ENCODE peak calls at places on chromosomes 16 and 17, in eight cellular contexts. P is heart left ventricle; Y is psoas muscle; X is Peyer's patch; Q is testis; F is right atrium auricular region; I is cardiac muscle cell; B is effector memory CD4-positive, alpha-beta T cell. W is an unnamed sample.

GRCh38 chr17:30950669-30951399 is 20.0 kb upstream of the RNF135 start:
- DNase-seq in Y (peak; percentile 57), Q (no peak), B (no peak), F (peak; percentile 77), X (peak; percentile 93), I (peak; percentile 93), P (peak; percentile 81), W (peak; percentile 26)

GRCh38 chr16:81005644-81006471 is 827 bp downstream of the CMC2 start:
- DNase-seq in Q (peak; percentile 75), P (no peak), B (no peak), F (peak; percentile 76), I (peak; percentile 33), X (no peak), Y (no peak), W (no peak)

GRCh38 chr16:70018254-70018653 is 67.1 kb downstream of the CLEC18A start:
- DNase-seq in X (peak; percentile 59), F (no peak), I (peak; percentile 2), B (peak; percentile 27), Q (peak; percentile 24), Y (no peak), P (peak; percentile 23), W (no peak)

GRCh38 chr16:65538945-65539344 is 417.1 kb upstream of the CDH11 start:
- DNase-seq in P (no peak), B (no peak), Q (no peak), Y (no peak), I (peak; percentile 30), F (no peak), X (no peak), W (no peak)

GRCh38 chr16:83085660-83086059 is 458.9 kb downstream of the CDH13 start:
- DNase-seq in X (no peak), B (no peak), Y (no peak), Q (no peak), I (no peak), P (no peak), F (no peak), W (no peak)

GRCh38 chr16:58034786-58035185 is 9.2 kb downstream of the MMP15 start:
- DNase-seq in Q (no peak), F (no peak), B (no peak), Y (no peak), I (no peak), X (no peak), P (no peak), W (no peak)

GRCh38 chr17:50514936-50515702 is 6.9 kb downstream of the MYCBPAP start:
- DNase-seq in P (no peak), X (no peak), Y (no peak), Q (peak; percentile 69), I (peak; percentile 78), B (no peak), F (no peak), W (no peak)

GRCh38 chr17:40522961-40523310 is 21.5 kb upstream of the TNS4 start:
- DNase-seq in B (no peak), I (no peak), Y (no peak), P (no peak), F (no peak), X (peak; percentile 2), Q (no peak), W (no peak)

GRCh38 chr17:28391401-28391800 is 14.6 kb downstream of the SLC46A1 start:
- DNase-seq in F (no peak), Y (no peak), Q (no peak), B (no peak), P (no peak), I (no peak), X (no peak), W (no peak)

GRCh38 chr16:30677931-30678585 is 19.8 kb downstream of the FBRS start:
- DNase-seq in I (no peak), F (no peak), P (no peak), Q (no peak), Y (no peak), B (no peak), X (no peak), W (no peak)

GRCh38 chr17:79988163-79988971 is 47.3 kb downstream of the TBC1D16 start:
- DNase-seq in I (peak; percentile 77), X (peak; percentile 76), Q (no peak), F (no peak), Y (no peak), P (no peak), B (no peak), W (no peak)

GRCh38 chr16:4327782-4328579 is 12.1 kb downstream of the GLIS2 start:
- DNase-seq in Y (peak; percentile 79), X (peak; percentile 79), B (no peak), Q (peak; percentile 89), F (peak; percentile 89), I (peak; percentile 85), P (peak; percentile 88), W (peak; percentile 80)

GRCh38 chr17:8175795-8176196 is 384 bp downstream of the TMEM107 start:
- DNase-seq in Y (no peak), F (no peak), X (no peak), I (no peak), P (no peak), B (no peak), Q (peak; percentile 47), W (no peak)

GRCh38 chr17:28684963-28685362 is 23.0 kb downstream of the SUPT6H start:
- DNase-seq in Y (no peak), P (no peak), I (peak; percentile 54), X (peak; percentile 75), F (no peak), Q (peak; percentile 89), B (no peak), W (peak; percentile 79)

GRCh38 chr17:57091186-57091618 is 6.2 kb downstream of the AKAP1 start:
- DNase-seq in I (no peak), Y (peak; percentile 77), B (no peak), F (peak; percentile 77), X (no peak), P (peak; percentile 85), Q (no peak), W (no peak)

GRCh38 chr16:83588070-83588469 is 219.7 kb upstream of the HSBP1 start:
- DNase-seq in Q (no peak), F (no peak), P (no peak), X (no peak), Y (no peak), I (no peak), B (no peak), W (no peak)

GRCh38 chr17:16251043-16251442 is 34.0 kb downstream of the PIGL start:
- DNase-seq in P (no peak), B (no peak), X (no peak), Q (no peak), F (no peak), Y (no peak), I (no peak), W (no peak)

GRCh38 chr16:11402051-11402744 is 56.9 kb downstream of the RMI2 start:
- DNase-seq in F (no peak), P (no peak), X (no peak), B (no peak), Y (no peak), Q (peak; percentile 82), I (no peak), W (no peak)

GRCh38 chr16:57115504-57116182 is 23.3 kb downstream of the CPNE2 start:
- DNase-seq in Y (peak; percentile 57), X (no peak), I (peak; percentile 77), B (no peak), F (no peak), Q (peak; percentile 81), P (peak; percentile 76), W (peak; percentile 84)

GRCh38 chr17:71024172-71024571 is 854.8 kb downstream of the KCNJ2 start:
- DNase-seq in P (no peak), I (no peak), F (no peak), X (no peak), Y (no peak), Q (no peak), B (no peak), W (no peak)
- H3K4me3 ChIP-seq in P (no peak overlapping the region), I (no peak overlapping the region), F (no peak overlapping the region), X (no peak overlapping the region), Y (no peak overlapping the region), Q (no peak overlapping the region), B (no peak overlapping the region), W (no peak overlapping the region)

DNA sequence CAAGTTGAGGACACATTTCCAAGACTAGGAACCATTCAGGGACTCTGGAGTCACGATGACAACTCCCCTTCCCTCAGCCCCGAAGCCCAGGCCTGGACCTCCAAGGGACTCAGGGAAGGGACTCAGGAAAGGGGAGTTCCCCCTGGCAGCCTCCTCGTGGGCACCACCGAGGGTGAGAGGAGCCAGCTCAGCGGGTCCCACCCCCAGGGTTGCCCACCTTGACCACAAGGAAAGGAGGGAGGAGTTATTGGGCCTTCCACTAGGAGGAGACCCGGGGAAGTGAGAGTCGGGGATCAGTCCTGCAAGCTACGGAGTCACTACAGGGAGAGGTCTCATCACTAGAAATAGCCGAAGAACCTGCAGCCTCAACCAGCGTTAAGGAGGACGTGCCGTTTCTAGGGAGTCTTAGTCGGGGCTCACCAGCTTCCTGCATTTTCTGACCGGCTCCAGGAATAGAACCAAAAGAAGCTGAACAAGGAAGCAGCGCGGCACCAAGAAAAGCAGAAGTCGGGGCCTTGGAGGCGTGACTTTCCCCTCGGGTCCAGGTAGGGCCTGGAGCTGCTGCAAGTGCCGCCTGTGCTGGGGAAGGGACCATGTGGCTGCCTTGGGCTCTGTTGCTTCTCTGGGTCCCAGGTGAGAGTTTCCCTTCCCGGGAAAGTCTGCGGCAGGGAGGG is at the start of gene CD300A:
- DNase-seq in I (no peak), Q (peak; percentile 48), F (no peak), X (peak; percentile 79), Y (peak; percentile 44), B (no peak), P (peak; percentile 65), W (no peak)
- H3K4me3 ChIP-seq in I (no peak within 1 kb of the TSS), Q (no peak within 1 kb of the TSS), F (peak within 1 kb of the TSS; percentile 17), X (peak within 1 kb of the TSS; percentile 42), Y (peak within 1 kb of the TSS; percentile 41), B (peak within 1 kb of the TSS; percentile 55), P (peak within 1 kb of the TSS; percentile 49), W (peak within 1 kb of the TSS; percentile 48)

DNA sequence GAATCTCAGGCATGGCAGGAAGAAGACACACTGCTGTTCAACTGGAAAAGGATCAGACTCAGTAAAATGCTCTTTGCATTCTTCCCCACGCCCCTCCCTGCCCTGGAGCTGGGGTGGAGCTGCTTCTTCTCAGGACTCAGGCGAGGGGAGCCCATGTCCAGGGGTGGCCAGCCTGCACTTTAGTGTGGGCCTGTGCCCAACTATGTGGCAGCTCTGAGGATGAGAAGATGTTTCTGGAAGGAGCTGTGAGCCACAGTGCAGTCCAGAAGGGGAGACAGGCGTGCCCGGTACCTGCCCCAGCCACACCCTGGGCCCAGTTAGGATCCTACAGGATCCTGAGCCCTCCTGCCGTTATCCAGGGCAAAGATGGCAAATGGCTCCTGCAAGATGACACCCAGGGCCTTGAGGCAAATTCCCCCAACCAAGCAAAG is 120.3 kb downstream of the ANKRD11 start:
- DNase-seq in Y (no peak), Q (no peak), X (no peak), B (no peak), P (no peak), F (no peak), I (no peak), W (no peak)
- H3K4me3 ChIP-seq in Y (no peak overlapping the region), Q (no peak overlapping the region), X (no peak overlapping the region), B (no peak overlapping the region), P (no peak overlapping the region), F (no peak overlapping the region), I (no peak overlapping the region), W (no peak overlapping the region)

DNA sequence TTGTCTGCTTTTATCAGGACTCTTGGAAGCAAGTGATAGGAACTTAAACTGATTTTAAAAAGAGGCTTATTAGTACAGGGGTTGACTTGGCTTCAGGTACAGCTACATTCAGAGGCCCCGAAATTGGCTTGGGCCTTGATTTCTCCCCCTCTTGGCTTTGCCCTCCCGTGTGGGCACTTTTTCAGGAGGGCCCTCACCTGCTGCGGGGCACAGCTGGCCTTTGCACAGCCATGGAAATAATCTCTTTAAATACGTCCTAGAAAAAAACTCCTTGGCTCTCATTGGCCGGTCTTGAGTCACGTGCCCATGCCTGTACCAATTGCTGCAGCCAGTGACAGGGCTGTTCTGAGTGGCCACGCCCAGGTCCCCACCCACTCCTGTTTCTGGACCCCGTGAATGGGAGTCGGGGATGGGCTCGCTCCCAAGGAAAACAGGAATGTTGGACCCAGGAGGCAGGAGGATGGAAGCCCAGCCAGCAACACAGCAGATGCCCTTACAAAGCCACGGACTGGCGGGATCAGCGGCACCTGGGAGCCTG is 15.0 kb downstream of the CA5A start:
- DNase-seq in I (no peak), Y (no peak), Q (peak; percentile 73), X (no peak), F (no peak), P (no peak), B (no peak), W (no peak)
- H3K4me3 ChIP-seq in I (no peak overlapping the region), Y (no peak overlapping the region), Q (no peak overlapping the region), X (no peak overlapping the region), F (no peak overlapping the region), P (no peak overlapping the region), B (no peak overlapping the region), W (no peak overlapping the region)